ENCODE peak calls at places on chromosomes 16 and 17, in four cellular contexts. D is mesenteric fat pad, M is neuronal stem cell, F is dermis microvascular lymphatic vessel endothelial cell. V is an unnamed sample.

GRCh38 chr17:17685775-17686291 is 4.6 kb downstream of the RAI1 start:
- DNase-seq in D (no peak), M (no peak), F (peak), V (no peak)

GRCh38 chr16:22213236-22213635 is 7.2 kb downstream of the EEF2K start:
- DNase-seq in D (no peak), M (no peak), F (no peak), V (no peak)

GRCh38 chr17:4551141-4551540 is 4.0 kb downstream of the MYBBP1A start:
- DNase-seq in D (no peak), M (no peak), F (no peak), V (no peak)

GRCh38 chr16:28163699-28164584 is 47.8 kb downstream of the XPO6 start:
- DNase-seq in D (no peak), M (no peak), F (no peak), V (no peak)

GRCh38 chr16:24497405-24497804 is 42.0 kb upstream of the RBBP6 start:
- DNase-seq in D (no peak), M (no peak), F (no peak), V (no peak)

GRCh38 chr17:31251618-31252328 is 45.3 kb downstream of the OMG start:
- DNase-seq in D (no peak), M (no peak), F (no peak), V (no peak)

GRCh38 chr16:84532299-84532724 is 27.9 kb upstream of the MEAK7 start:
- DNase-seq in D (no peak), M (peak), F (peak), V (peak)

GRCh38 chr17:1462164-1463112 is 6.4 kb upstream of the CRK start:
- DNase-seq in D (no peak), M (no peak), F (no peak), V (no peak)

GRCh38 chr17:69864531-69864930 is 210.5 kb upstream of the KCNJ16 start:
- DNase-seq in D (no peak), M (no peak), F (no peak), V (no peak)

GRCh38 chr17:37821025-37821713 is 76.3 kb upstream of the HNF1B start:
- DNase-seq in D (no peak), M (no peak), F (no peak), V (no peak)

GRCh38 chr16:66552288-66553143 is at the start of gene CKLF:
- DNase-seq in D (peak), M (peak), F (peak), V (no peak)

GRCh38 chr16:48162839-48163410 is 7.1 kb upstream of the ABCC12 start:
- DNase-seq in D (no peak), M (no peak), F (no peak), V (no peak)

GRCh38 chr17:8696951-8697745 is 47.5 kb downstream of the CCDC42 start:
- DNase-seq in D (peak), M (no peak), F (no peak), V (peak)

GRCh38 chr16:50320310-50320709 is 48.5 kb downstream of the BRD7 start:
- DNase-seq in D (no peak), M (no peak), F (no peak), V (no peak)

GRCh38 chr16:9270424-9270823 is 179.0 kb downstream of the HAPSTR1 start:
- DNase-seq in D (no peak), M (no peak), F (no peak), V (no peak)

GRCh38 chr17:19022128-19022527 is 17.6 kb upstream of the FAM83G start:
- DNase-seq in D (no peak), M (no peak), F (no peak), V (no peak)

GRCh38 chr17:51164911-51165679 is 1.1 kb upstream of the NME2 start:
- DNase-seq in D (no peak), M (no peak), F (no peak), V (no peak)

GRCh38 chr16:87945351-87946042 is 5.7 kb upstream of the BANP start:
- DNase-seq in D (no peak), M (peak), F (peak), V (peak)

GRCh38 chr17:57455063-57455914 is 199.0 kb downstream of the MSI2 start:
- DNase-seq in D (no peak), M (no peak), F (no peak), V (no peak)

GRCh38 chr17:65022751-65023421 is 33.7 kb downstream of the GNA13 start:
- DNase-seq in D (no peak), M (no peak), F (peak), V (peak)

GRCh38 chr17:73347355-73347754 is 35.6 kb upstream of the CDC42EP4 start:
- DNase-seq in D (no peak), M (no peak), F (peak), V (no peak)

GRCh38 chr17:42459256-42459982 is 741 bp downstream of the ATP6V0A1 start:
- DNase-seq in D (no peak), M (no peak), F (peak), V (no peak)

GRCh38 chr17:42548070-42548837 is 4.5 kb upstream of the HSD17B1 start:
- DNase-seq in D (no peak), M (peak), F (peak), V (no peak)

GRCh38 chr16:12637002-12637401 is 166.7 kb downstream of the CPPED1 start:
- DNase-seq in D (peak), M (peak), F (no peak), V (no peak)

GRCh38 chr17:47720196-47720595 is 12.8 kb upstream of the TBX21 start:
- DNase-seq in D (no peak), M (no peak), F (no peak), V (no peak)

GRCh38 chr17:69406906-69407305 is 7.6 kb upstream of the MAP2K6 start:
- DNase-seq in D (no peak), M (no peak), F (no peak), V (no peak)

GRCh38 chr17:42653179-42654124 is 5.6 kb upstream of the TUBG2 start:
- DNase-seq in D (no peak), M (no peak), F (no peak), V (no peak)

GRCh38 chr17:68399638-68400403 is 57.5 kb downstream of the WIPI1 start:
- DNase-seq in D (no peak), M (no peak), F (peak), V (no peak)

GRCh38 chr16:31458073-31458834 is 1.0 kb upstream of the ARMC5 start:
- DNase-seq in D (no peak), M (no peak), F (peak), V (no peak)

GRCh38 chr16:80015566-80015965 is 415.0 kb upstream of the MAF start:
- DNase-seq in D (no peak), M (no peak), F (no peak), V (no peak)

GRCh38 chr17:44362964-44363612 is 565 bp downstream of the FAM171A2 start:
- DNase-seq in D (no peak), M (no peak), F (peak), V (no peak)

GRCh38 chr17:27496971-27497370 is 40.7 kb downstream of the KSR1 start:
- DNase-seq in D (no peak), M (no peak), F (no peak), V (no peak)

GRCh38 chr17:5468075-5468473 is 708 bp downstream of the DHX33 start:
- DNase-seq in D (no peak), M (no peak), F (no peak), V (no peak)

GRCh38 chr16:29843942-29844341 is 19.1 kb downstream of the CDIPT start:
- DNase-seq in D (no peak), M (no peak), F (no peak), V (no peak)

GRCh38 chr17:78174870-78175642 is 6.7 kb downstream of the SYNGR2 start:
- DNase-seq in D (no peak), M (no peak), F (peak), V (no peak)

GRCh38 chr16:11674818-11675560 is 6.7 kb downstream of the SNN start:
- DNase-seq in D (no peak), M (no peak), F (peak), V (no peak)

V was measured in retinal pigment epithelial cell.